ENCODE peak calls at places on chromosomes 12 and 14, in five cellular contexts. F is tibial nerve; X is activated gamma-delta T cell treated with anti-CD3 and anti-CD28 coated beads, Interleukin-2, amount 50 U/mL, for 16 hours; I is type B pancreatic cell; P is endothelial cell. G is an unnamed sample.

GRCh38 chr14:61257469-61258057 is 23.6 kb downstream of the TMEM30B start:
- DNase-seq in X (no peak), I (no peak), P (no peak), F (no peak), G (no peak)

GRCh38 chr14:25009891-25010290 is 40.1 kb downstream of the STXBP6 start:
- DNase-seq in P (no peak), I (no peak), X (no peak), F (no peak), G (no peak)

GRCh38 chr12:6044082-6044481 is 80.4 kb downstream of the VWF start:
- DNase-seq in P (no peak), F (no peak), I (no peak), X (no peak), G (no peak)

GRCh38 chr14:101557811-101558738 is 3.2 kb upstream of the DIO3 start:
- DNase-seq in X (no peak), P (no peak), F (peak), I (no peak), G (no peak)

GRCh38 chr12:112361271-112361670 is 21.0 kb downstream of the HECTD4 start:
- DNase-seq in F (no peak), P (no peak), X (no peak), I (no peak), G (no peak)

GRCh38 chr14:69572634-69573135 is 2.0 kb downstream of the CCDC177 start:
- DNase-seq in X (no peak), F (no peak), P (no peak), I (no peak), G (no peak)

GRCh38 chr14:103456167-103456835 is 66.3 kb downstream of the CKB start:
- DNase-seq in P (no peak), X (no peak), I (no peak), F (no peak), G (no peak)

GRCh38 chr12:120678572-120678971 is 8.4 kb upstream of the MLEC start:
- DNase-seq in I (no peak), F (no peak), X (no peak), P (no peak), G (no peak)

GRCh38 chr14:104206281-104206904 is 68.0 kb downstream of the KIF26A start:
- DNase-seq in P (no peak), X (no peak), F (no peak), I (no peak), G (no peak)

GRCh38 chr14:38982837-38983236 is 120.2 kb downstream of the SEC23A start:
- DNase-seq in I (no peak), P (no peak), F (no peak), X (no peak), G (no peak)

GRCh38 chr12:78562358-78563205 is 302.0 kb upstream of the SYT1 start:
- DNase-seq in P (no peak), I (no peak), X (no peak), F (no peak), G (no peak)

GRCh38 chr12:111842556-111843396 is 748 bp downstream of the MAPKAPK5 start:
- DNase-seq in P (peak), I (no peak), F (no peak), X (no peak), G (no peak)

GRCh38 chr14:88310021-88310420 is 13.0 kb downstream of the KCNK10 start:
- DNase-seq in P (no peak), I (no peak), F (no peak), X (no peak), G (no peak)

GRCh38 chr14:102217987-102218421 is 78.3 kb downstream of the WDR20 start:
- DNase-seq in I (no peak), P (no peak), X (no peak), F (no peak), G (no peak)